ENCODE peak calls at places on chromosomes 12 and 14, in eight cellular contexts. H is CD8-positive, alpha-beta T cell; Y is PC-9; R is GM06990; P is cardiac muscle cell; J is HAP-1; L is fibroblast of lung; N is heart right ventricle. I is an unnamed sample.
A peak's percentile ranks its signal among the peaks of the same experiment; 100 is the strongest.

GRCh38 chr14:105092912-105093425 is 27.7 kb upstream of the GPR132 start:
- DNase-seq in H (peak; percentile 69), Y (no peak), R (peak; percentile 73), P (peak; percentile 75), J (peak; percentile 68), L (peak; percentile 70), N (peak; percentile 53), I (peak; percentile 59)

GRCh38 chr14:32509632-32510187 is 180.6 kb downstream of the AKAP6 start:
- DNase-seq in H (no peak), Y (no peak), R (no peak), P (peak; percentile 98), J (no peak), L (peak; percentile 99), N (peak; percentile 69), I (peak; percentile 99)

GRCh38 chr14:33123281-33123680 is 184.6 kb downstream of the NPAS3 start:
- DNase-seq in H (no peak), Y (no peak), R (no peak), P (no peak), J (no peak), L (no peak), N (no peak), I (no peak)

GRCh38 chr12:132284071-132284492 is 45.3 kb downstream of the GALNT9 start:
- DNase-seq in H (no peak), Y (no peak), R (no peak), P (peak; percentile 54), J (no peak), L (peak; percentile 16), N (no peak), I (peak; percentile 4)

GRCh38 chr12:67447180-67447579 is 178.0 kb downstream of the CAND1 start:
- DNase-seq in H (no peak), Y (no peak), R (no peak), P (no peak), J (no peak), L (no peak), N (no peak), I (no peak)

GRCh38 chr14:74898694-74899093 is 17.0 kb downstream of the DLST start:
- DNase-seq in H (no peak), Y (no peak), R (no peak), P (no peak), J (no peak), L (no peak), N (no peak), I (no peak)

GRCh38 chr12:6752931-6753771 is at the start of gene MLF2:
- DNase-seq in H (peak; percentile 97), Y (peak; percentile 95), R (peak; percentile 96), P (peak; percentile 100), J (peak; percentile 99), L (peak; percentile 99), N (peak; percentile 99), I (peak; percentile 99)

GRCh38 chr12:117047810-117048584 is 51.2 kb downstream of the TESC start:
- DNase-seq in H (no peak), Y (no peak), R (no peak), P (peak; percentile 35), J (no peak), L (peak; percentile 27), N (peak; percentile 78), I (peak; percentile 25)

GRCh38 chr12:132132609-132133430 is 11.3 kb downstream of the DDX51 start:
- DNase-seq in H (no peak), Y (no peak), R (no peak), P (no peak), J (no peak), L (no peak), N (no peak), I (no peak)

GRCh38 chr14:29016050-29016900 is 249.7 kb downstream of the FOXG1 start:
- DNase-seq in H (no peak), Y (no peak), R (peak; percentile 16), P (peak; percentile 67), J (peak; percentile 82), L (peak; percentile 40), N (no peak), I (peak; percentile 31)

GRCh38 chr12:26233620-26234019 is 38.2 kb downstream of the SSPN start:
- DNase-seq in H (no peak), Y (no peak), R (no peak), P (peak; percentile 80), J (no peak), L (peak; percentile 70), N (no peak), I (peak; percentile 66)

GRCh38 chr14:95043732-95044462 is 113.4 kb downstream of the DICER1 start:
- DNase-seq in H (no peak), Y (no peak), R (no peak), P (no peak), J (no peak), L (no peak), N (no peak), I (peak; percentile 40)

GRCh38 chr14:99524804-99525698 is 43.8 kb downstream of the CCNK start:
- DNase-seq in H (no peak), Y (no peak), R (no peak), P (peak; percentile 43), J (peak; percentile 73), L (peak; percentile 68), N (no peak), I (peak; percentile 48)

GRCh38 chr14:80764496-80764895 is 177.0 kb downstream of the CEP128 start:
- DNase-seq in H (no peak), Y (no peak), R (no peak), P (no peak), J (no peak), L (peak; percentile 31), N (no peak), I (no peak)

GRCh38 chr12:2336409-2336829 is 283.6 kb downstream of the CACNA1C start:
- DNase-seq in H (no peak), Y (peak; percentile 57), R (peak; percentile 50), P (peak; percentile 86), J (no peak), L (peak; percentile 97), N (peak; percentile 56), I (peak; percentile 93)

GRCh38 chr12:105067511-105068031 is 16.7 kb downstream of the ALDH1L2 start:
- DNase-seq in H (no peak), Y (no peak), R (no peak), P (peak; percentile 15), J (no peak), L (peak; percentile 76), N (no peak), I (no peak)

GRCh38 chr12:89540586-89540985 is 14.7 kb upstream of the POC1B start:
- DNase-seq in H (no peak), Y (no peak), R (no peak), P (no peak), J (no peak), L (no peak), N (no peak), I (no peak)

GRCh38 chr12:113912761-113913295 is 53.3 kb downstream of the RBM19 start:
- DNase-seq in H (peak; percentile 46), Y (peak; percentile 44), R (no peak), P (peak; percentile 81), J (peak; percentile 87), L (peak; percentile 55), N (peak; percentile 51), I (peak; percentile 65)

GRCh38 chr14:91899777-91900176 is 32.4 kb upstream of the TC2N start:
- DNase-seq in H (no peak), Y (no peak), R (no peak), P (no peak), J (no peak), L (no peak), N (no peak), I (no peak)

DNA sequence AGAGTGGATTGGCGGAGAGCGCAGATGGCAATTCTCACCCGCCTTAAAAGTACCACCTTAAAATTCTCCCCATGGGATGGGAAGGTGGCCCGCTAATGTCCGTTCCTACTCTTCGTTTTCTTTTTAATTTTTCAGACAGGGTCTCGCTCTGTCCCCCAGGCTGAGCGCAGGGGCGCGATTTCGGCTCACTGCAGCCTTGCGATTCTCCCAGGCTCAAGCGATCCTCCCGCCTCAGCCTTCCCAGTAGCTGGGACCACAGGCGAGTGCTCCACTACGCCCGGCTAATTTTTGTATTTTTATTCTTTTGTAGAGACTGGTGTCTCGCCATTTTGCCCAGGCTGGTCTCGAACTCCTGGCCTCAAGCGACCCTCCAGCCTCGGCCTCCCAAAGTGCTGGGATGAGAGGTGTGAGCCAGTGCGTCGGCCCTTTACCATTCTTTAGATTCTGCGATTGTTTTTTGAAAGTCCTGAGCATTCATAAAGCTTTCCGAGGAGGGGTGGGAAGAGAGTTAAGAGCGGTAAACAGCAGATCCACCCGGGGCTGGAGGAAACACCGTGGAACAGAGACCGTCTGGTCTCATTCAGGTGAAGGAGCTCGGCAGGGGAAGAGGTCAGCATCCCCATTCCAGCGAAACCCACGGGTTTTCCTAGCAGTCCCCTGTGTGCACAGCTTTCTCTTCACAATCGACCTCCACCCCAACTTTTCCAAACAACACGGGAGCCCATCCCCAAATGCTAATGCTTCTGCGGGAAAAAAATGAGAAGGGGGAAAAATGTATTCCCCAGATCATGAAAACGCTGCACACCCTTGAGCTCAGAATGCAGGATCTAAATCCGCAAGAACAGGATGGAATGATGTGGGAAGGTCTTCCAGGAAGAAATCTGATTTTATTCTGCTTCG is 129.2 kb downstream of the NDUFA12 start:
- DNase-seq in H (no peak), Y (no peak), R (no peak), P (no peak), J (no peak), L (no peak), N (no peak), I (no peak)
- H3K4me3 ChIP-seq in H (peak overlapping the region; percentile 11), Y (peak overlapping the region; percentile 43), R (peak overlapping the region; percentile 88), P (peak overlapping the region; percentile 34), J (peak overlapping the region; percentile 55), L (peak overlapping the region; percentile 41), N (peak overlapping the region; percentile 47), I (no peak overlapping the region)

DNA sequence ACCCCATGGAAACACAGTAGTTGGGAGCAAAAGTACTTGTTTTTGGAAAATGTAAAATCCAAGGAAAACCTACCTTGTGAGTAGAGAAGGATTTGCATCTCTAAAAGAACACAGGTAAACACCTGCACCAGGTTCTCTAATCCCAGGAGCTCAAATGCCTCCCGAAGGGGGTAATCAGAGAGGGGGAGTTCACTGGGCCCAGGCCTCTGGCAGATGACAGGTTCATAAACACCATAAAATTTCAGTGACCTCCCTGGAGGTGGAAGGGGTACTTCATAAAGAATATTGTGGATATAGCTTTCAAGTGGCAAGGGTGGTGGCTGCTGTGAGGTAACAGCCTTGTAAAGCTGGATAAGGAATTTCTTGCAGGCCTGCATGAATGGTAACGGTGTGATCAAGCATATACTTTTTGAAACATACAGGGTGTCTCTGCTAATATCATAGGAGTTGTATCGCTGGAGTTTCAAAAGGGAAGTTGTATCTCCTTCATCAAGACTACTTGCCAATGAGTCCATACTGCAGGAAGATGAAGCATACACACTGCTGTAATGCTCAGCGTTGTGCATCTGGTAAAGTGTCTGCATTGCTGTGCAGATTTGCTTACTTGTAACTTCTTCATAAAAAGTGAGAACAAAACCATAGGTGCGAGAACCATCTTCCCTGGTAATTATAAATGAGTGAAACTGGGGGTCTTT is 111.3 kb downstream of the DENND5B start:
- DNase-seq in H (no peak), Y (no peak), R (no peak), P (no peak), J (no peak), L (no peak), N (no peak), I (no peak)
- H3K4me3 ChIP-seq in H (no peak overlapping the region), Y (no peak overlapping the region), R (no peak overlapping the region), P (no peak overlapping the region), J (no peak overlapping the region), L (no peak overlapping the region), N (no peak overlapping the region), I (no peak overlapping the region)

GRCh38 chr12:107704056-107704455 is 18.5 kb downstream of the PWP1 start:
- DNase-seq in H (no peak), Y (no peak), R (no peak), P (no peak), J (no peak), L (no peak), N (no peak), I (no peak)
- H3K4me3 ChIP-seq in H (no peak overlapping the region), Y (no peak overlapping the region), R (no peak overlapping the region), P (no peak overlapping the region), J (no peak overlapping the region), L (no peak overlapping the region), N (no peak overlapping the region), I (no peak overlapping the region)

GRCh38 chr14:101584049-101584859 is 23.0 kb downstream of the DIO3 start:
- DNase-seq in H (no peak), Y (no peak), R (no peak), P (peak; percentile 77), J (no peak), L (no peak), N (no peak), I (peak; percentile 84)
- H3K4me3 ChIP-seq in H (no peak overlapping the region), Y (no peak overlapping the region), R (no peak overlapping the region), P (no peak overlapping the region), J (no peak overlapping the region), L (no peak overlapping the region), N (no peak overlapping the region), I (peak overlapping the region; percentile 30)